ENCODE peak calls at places on chromosome 21, in five cellular contexts. P is ascending aorta, S is T1000, H is HEK293T, T is NCI-H345. Q is an unnamed sample.

GRCh38 chr21:14080040-14080763 is 130.6 kb downstream of the LIPI start:
- DNase-seq in P (no peak), S (no peak), H (no peak), T (no peak), Q (no peak)

GRCh38 chr21:44328242-44328895 is 10.8 kb downstream of the CFAP410 start:
- DNase-seq in P (no peak), S (no peak), H (no peak), T (no peak), Q (no peak)

GRCh38 chr21:35663856-35664606 is 396.3 kb downstream of the SETD4 start:
- DNase-seq in P (no peak), S (no peak), H (no peak), T (no peak), Q (no peak)

GRCh38 chr21:44790401-44790800 is 11.2 kb downstream of the UBE2G2 start:
- DNase-seq in P (no peak), S (no peak), H (no peak), T (no peak), Q (no peak)

GRCh38 chr21:17436626-17437111 is 76.2 kb upstream of the CXADR start:
- DNase-seq in P (no peak), S (no peak), H (peak), T (peak), Q (no peak)

GRCh38 chr21:45438391-45439145 is 33.6 kb downstream of the COL18A1 start:
- DNase-seq in P (no peak), S (no peak), H (no peak), T (no peak), Q (no peak)

GRCh38 chr21:41972511-41973205 is 18.8 kb upstream of the C2CD2 start:
- DNase-seq in P (no peak), S (no peak), H (no peak), T (no peak), Q (no peak)

GRCh38 chr21:18499761-18500376 is 96.3 kb upstream of the TMPRSS15 start:
- DNase-seq in P (no peak), S (no peak), H (peak), T (peak), Q (peak)

GRCh38 chr21:33924766-33925100 is 9.1 kb upstream of the ATP5PO start:
- DNase-seq in P (no peak), S (no peak), H (no peak), T (peak), Q (no peak)

GRCh38 chr21:46091631-46092025 is 6.3 kb upstream of the COL6A2 start:
- DNase-seq in P (no peak), S (no peak), H (no peak), T (no peak), Q (no peak)

GRCh38 chr21:26842976-26843911 is 2.0 kb downstream of the ADAMTS1 start:
- DNase-seq in P (peak), S (peak), H (peak), T (no peak), Q (no peak)

GRCh38 chr21:31988492-31989285 is 115.9 kb downstream of the HUNK start:
- DNase-seq in P (no peak), S (no peak), H (no peak), T (no peak), Q (no peak)

GRCh38 chr21:23475518-23476189 is 2131.6 kb downstream of the MRPL39 start:
- DNase-seq in P (no peak), S (no peak), H (no peak), T (no peak), Q (no peak)

GRCh38 chr21:26843912-26844257 is 1.3 kb downstream of the ADAMTS1 start:
- DNase-seq in P (no peak), S (no peak), H (no peak), T (no peak), Q (no peak)

GRCh38 chr21:40143822-40144525 is 276.7 kb downstream of the PCP4 start:
- DNase-seq in P (no peak), S (no peak), H (peak), T (peak), Q (peak)

GRCh38 chr21:27681038-27681437 is 714.1 kb upstream of the ADAMTS5 start:
- DNase-seq in P (no peak), S (no peak), H (no peak), T (no peak), Q (no peak)

GRCh38 chr21:39197448-39197847 is 14.2 kb upstream of the PSMG1 start:
- DNase-seq in P (no peak), S (no peak), H (no peak), T (no peak), Q (no peak)

GRCh38 chr21:45172408-45172807 is 98.0 kb downstream of the ADARB1 start:
- DNase-seq in P (no peak), S (no peak), H (no peak), T (no peak), Q (no peak)

GRCh38 chr21:44434936-44435635 is 20.2 kb upstream of the LRRC3 start:
- DNase-seq in P (no peak), S (no peak), H (no peak), T (no peak), Q (no peak)

GRCh38 chr21:21712761-21713558 is 714.8 kb downstream of the NCAM2 start:
- DNase-seq in P (no peak), S (no peak), H (no peak), T (no peak), Q (no peak)

GRCh38 chr21:42847051-42847707 is 32.2 kb downstream of the WDR4 start:
- DNase-seq in P (no peak), S (no peak), H (no peak), T (no peak), Q (no peak)

GRCh38 chr21:45853703-45854342 is 127.7 kb upstream of the COL6A1 start:
- DNase-seq in P (no peak), S (no peak), H (no peak), T (peak), Q (peak)

GRCh38 chr21:42833439-42833815 is 45.9 kb downstream of the WDR4 start:
- DNase-seq in P (no peak), S (no peak), H (peak), T (peak), Q (peak)

GRCh38 chr21:17519208-17519738 is 6.4 kb downstream of the CXADR start:
- DNase-seq in P (no peak), S (no peak), H (no peak), T (no peak), Q (no peak)

GRCh38 chr21:28518620-28519019 is 474.1 kb downstream of the LTN1 start:
- DNase-seq in P (no peak), S (no peak), H (no peak), T (no peak), Q (no peak)

GRCh38 chr21:46500224-46500861 is 41.7 kb downstream of the DIP2A start:
- DNase-seq in P (no peak), S (no peak), H (no peak), T (no peak), Q (peak)

GRCh38 chr21:17688912-17689874 is 76.5 kb upstream of the BTG3 start:
- DNase-seq in P (no peak), S (peak), H (no peak), T (peak), Q (peak)

GRCh38 chr21:45304945-45305344 is 17.2 kb upstream of the POFUT2 start:
- DNase-seq in P (peak), S (no peak), H (no peak), T (no peak), Q (no peak)

GRCh38 chr21:37153193-37153934 is 80.3 kb downstream of the TTC3 start:
- DNase-seq in P (no peak), S (no peak), H (no peak), T (no peak), Q (no peak)

GRCh38 chr21:43207868-43208267 is 39.1 kb downstream of the CRYAA start:
- DNase-seq in P (no peak), S (no peak), H (no peak), T (no peak), Q (no peak)

GRCh38 chr21:46311568-46311967 is 12.1 kb downstream of the C21orf58 start:
- DNase-seq in P (no peak), S (no peak), H (no peak), T (no peak), Q (no peak)

GRCh38 chr21:46159841-46160562 is 4.6 kb upstream of the FTCD start:
- DNase-seq in P (no peak), S (no peak), H (no peak), T (no peak), Q (no peak)

GRCh38 chr21:42669069-42669468 is 15.6 kb downstream of the PDE9A start:
- DNase-seq in P (no peak), S (no peak), H (no peak), T (peak), Q (no peak)

GRCh38 chr21:35191128-35191527 is 142.0 kb upstream of the RUNX1 start:
- DNase-seq in P (no peak), S (no peak), H (no peak), T (no peak), Q (no peak)

GRCh38 chr21:31335957-31336738 is 7.9 kb downstream of the TIAM1 start:
- DNase-seq in P (no peak), S (peak), H (no peak), T (no peak), Q (no peak)

GRCh38 chr21:43697758-43698643 is 20.9 kb upstream of the PDXK start:
- DNase-seq in P (no peak), S (no peak), H (no peak), T (no peak), Q (no peak)

GRCh38 chr21:25234857-25235801 is 372.2 kb downstream of the MRPL39 start:
- DNase-seq in P (no peak), S (no peak), H (no peak), T (no peak), Q (no peak)

GRCh38 chr21:44427241-44428120 is 27.8 kb upstream of the LRRC3 start:
- DNase-seq in P (no peak), S (no peak), H (no peak), T (peak), Q (peak)

GRCh38 chr21:39083377-39084008 is 99.8 kb downstream of the PSMG1 start:
- DNase-seq in P (no peak), S (no peak), H (no peak), T (no peak), Q (no peak)

Q was measured in DMS153.